ENCODE peak calls at places on chromosomes 5 and 9, in seven cellular contexts. D is heart left ventricle; O is naive thymus-derived CD4-positive, alpha-beta T cell; S is testis; B is GM23248; V is adrenal gland; G is CD8-positive, alpha-beta T cell. W is an unnamed sample.

GRCh38 chr5:118009761-118010297 is 978.5 kb downstream of the DTWD2 start:
- DNase-seq in S (no peak), V (no peak), B (no peak), D (no peak), O (no peak), G (no peak), W (no peak)

GRCh38 chr5:68176802-68177479 is 38.6 kb upstream of the PIK3R1 start:
- DNase-seq in G (no peak), S (no peak), O (no peak), B (no peak), V (no peak), D (no peak), W (no peak)

GRCh38 chr5:55226027-55226933 is 835 bp downstream of the MCIDAS start:
- DNase-seq in O (no peak), B (peak; percentile 67), G (no peak), V (peak; percentile 44), D (no peak), S (peak; percentile 83), W (peak; percentile 24)

GRCh38 chr9:69857131-69857530 is 36.5 kb downstream of the CFAP95 start:
- DNase-seq in G (no peak), B (peak; percentile 92), V (no peak), O (no peak), S (no peak), D (no peak), W (no peak)

GRCh38 chr5:158430166-158430828 is 571.4 kb upstream of the CLINT1 start:
- DNase-seq in D (no peak), V (no peak), S (no peak), G (no peak), O (no peak), B (peak; percentile 45), W (no peak)

GRCh38 chr5:54254482-54255198 is 55.7 kb downstream of the ARL15 start:
- DNase-seq in G (no peak), S (no peak), B (peak; percentile 42), O (no peak), V (peak; percentile 29), D (peak; percentile 31), W (peak; percentile 21)

GRCh38 chr5:15510092-15510491 is 10.1 kb downstream of the FBXL7 start:
- DNase-seq in D (no peak), G (no peak), S (no peak), V (no peak), O (no peak), B (peak; percentile 71), W (no peak)

GRCh38 chr5:172733179-172733973 is 37.6 kb downstream of the DUSP1 start:
- DNase-seq in B (peak; percentile 99), O (no peak), S (peak; percentile 86), D (peak; percentile 88), V (peak; percentile 59), G (no peak), W (peak; percentile 95)

DNA sequence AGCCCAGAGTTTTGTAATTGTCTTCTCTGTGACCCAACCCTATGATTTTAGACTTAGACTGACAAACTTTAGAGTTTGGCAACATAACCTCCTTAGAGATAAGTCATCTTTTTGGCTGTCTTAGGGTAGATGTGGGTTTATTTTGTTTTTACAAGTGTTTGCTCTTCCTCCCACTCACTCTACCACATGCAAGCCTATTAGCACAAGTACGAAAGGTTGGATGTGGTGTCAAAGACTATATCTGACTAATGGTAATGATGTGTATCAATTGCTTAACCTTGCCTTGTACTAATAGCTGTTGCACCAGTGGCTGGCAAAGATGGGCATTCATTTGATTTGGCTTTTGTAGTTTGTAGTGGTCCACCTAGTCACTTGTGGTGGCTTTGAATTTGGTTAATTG is 46.5 kb downstream of the SLC25A46 start:
- DNase-seq in V (no peak), D (no peak), B (peak; percentile 56), S (no peak), O (no peak), G (no peak), W (no peak)
- H3K27ac ChIP-seq in V (no peak overlapping the region), D (no peak overlapping the region), B (no peak overlapping the region), S (no peak overlapping the region), O (no peak overlapping the region), G (no peak overlapping the region), W (no peak overlapping the region)

DNA sequence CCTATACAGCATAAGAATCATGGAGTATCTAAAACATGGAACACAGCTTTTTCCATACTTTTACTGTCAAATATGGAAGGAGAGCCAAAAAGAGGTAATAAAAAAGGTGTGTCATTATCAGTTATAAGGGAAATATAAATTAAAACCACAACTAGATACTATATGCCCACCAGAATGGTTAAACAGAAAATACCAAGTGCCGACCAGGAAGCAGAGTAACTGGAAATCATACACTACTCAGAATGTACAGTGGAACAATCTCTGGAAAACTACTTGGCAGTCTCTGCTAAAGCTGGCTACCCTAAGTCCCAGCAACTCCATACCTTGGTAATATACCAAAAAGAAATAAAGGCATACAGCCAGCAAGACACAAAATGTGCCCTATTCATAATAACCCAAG is 2.4 kb downstream of the PAIP1 start:
- DNase-seq in V (no peak), S (no peak), G (no peak), B (no peak), D (no peak), O (no peak), W (no peak)
- H3K4me3 ChIP-seq in V (no peak overlapping the region), S (no peak overlapping the region), G (no peak overlapping the region), B (peak overlapping the region; percentile 84), D (peak overlapping the region; percentile 89), O (no peak overlapping the region), W (no peak overlapping the region)

DNA sequence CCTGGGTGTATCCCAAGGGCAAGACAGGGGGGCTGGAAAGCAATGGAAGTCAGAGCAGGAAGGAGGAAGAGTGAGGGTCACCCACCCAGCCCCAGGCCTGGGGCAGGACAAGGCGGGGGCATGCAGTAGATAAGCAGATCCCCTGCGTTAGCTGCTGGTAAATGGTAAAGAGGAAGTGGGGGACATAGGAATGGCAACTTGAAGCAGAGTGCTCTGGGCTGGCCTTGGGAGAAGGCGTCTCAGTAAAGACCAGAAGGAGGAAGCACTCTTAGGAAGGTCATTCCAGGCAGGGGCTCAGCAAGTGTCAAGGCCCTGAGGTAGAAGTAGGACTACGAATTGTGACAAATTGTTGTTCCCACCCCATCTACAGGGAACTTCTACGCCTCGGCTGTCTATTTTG is 15.1 kb downstream of the TCOF1 start:
- DNase-seq in D (no peak), V (no peak), B (no peak), G (no peak), O (no peak), S (no peak), W (no peak)
- H3K27ac ChIP-seq in D (no peak overlapping the region), V (no peak overlapping the region), B (no peak overlapping the region), G (no peak overlapping the region), O (no peak overlapping the region), S (no peak overlapping the region), W (no peak overlapping the region)

DNA sequence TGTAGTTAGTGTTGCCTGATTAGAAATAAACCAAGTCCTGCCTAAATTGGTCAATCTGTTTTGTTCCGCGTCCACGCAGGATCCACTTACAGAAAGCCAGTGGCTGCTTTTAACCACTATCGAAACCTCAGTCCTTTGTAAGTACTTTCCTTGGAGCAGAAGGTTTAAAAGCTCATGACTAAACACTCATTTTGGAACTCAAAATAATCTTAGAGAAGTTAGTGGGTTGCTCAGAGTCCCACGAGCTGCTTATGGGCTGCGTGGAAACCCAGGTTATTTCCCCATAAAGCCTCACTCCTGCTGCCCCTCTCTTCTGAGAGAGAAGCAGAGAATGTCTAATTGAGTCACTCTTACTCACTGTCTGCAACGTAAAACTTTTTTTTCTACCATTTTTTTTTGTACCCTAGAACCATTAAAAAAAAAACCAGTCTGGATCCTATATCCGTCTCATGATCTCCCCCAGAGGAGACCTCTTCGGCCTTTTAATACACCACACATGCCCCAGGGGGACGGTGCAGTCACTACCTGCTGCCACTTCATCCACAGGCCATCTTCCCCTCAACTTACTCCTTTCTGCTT is 7.5 kb downstream of the BASP1 start:
- DNase-seq in O (no peak), G (no peak), V (no peak), B (peak; percentile 76), S (no peak), D (no peak), W (no peak)
- H3K4me3 ChIP-seq in O (no peak overlapping the region), G (no peak overlapping the region), V (no peak overlapping the region), B (peak overlapping the region; percentile 26), S (no peak overlapping the region), D (no peak overlapping the region), W (no peak overlapping the region)

DNA sequence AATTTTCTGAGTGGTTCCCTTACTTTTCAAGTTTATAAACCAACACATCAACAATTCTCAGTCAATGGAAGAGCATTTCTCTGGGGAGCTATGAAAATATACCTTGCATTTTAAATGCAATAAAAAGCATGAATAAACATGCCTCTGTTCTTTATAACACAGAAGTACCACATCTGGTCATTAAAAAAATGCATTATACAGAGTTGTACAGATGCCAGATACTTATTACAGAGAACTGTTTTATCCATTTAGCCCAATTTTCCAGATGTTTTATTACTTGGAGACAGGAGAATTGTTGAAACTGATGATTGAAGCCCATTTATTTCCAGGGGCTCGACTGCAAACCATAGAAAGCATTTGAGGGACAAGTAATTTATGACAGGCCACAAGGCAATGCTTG is 19.2 kb upstream of the HEXB start:
- DNase-seq in O (no peak), B (no peak), G (no peak), V (no peak), S (no peak), D (no peak), W (no peak)
- H3K27ac ChIP-seq in O (no peak overlapping the region), B (no peak overlapping the region), G (no peak overlapping the region), V (no peak overlapping the region), S (no peak overlapping the region), D (no peak overlapping the region), W (no peak overlapping the region)

GRCh38 chr5:179268399-179268952 is 76.8 kb downstream of the ADAMTS2 start:
- DNase-seq in D (no peak), S (peak; percentile 54), V (peak; percentile 1), B (no peak), G (no peak), O (no peak), W (peak; percentile 57)

GRCh38 chr5:179267671-179268071 is 77.6 kb downstream of the ADAMTS2 start:
- DNase-seq in D (no peak), S (no peak), G (no peak), B (peak; percentile 71), V (peak; percentile 1), O (no peak), W (peak; percentile 77)

GRCh38 chr5:179266291-179267070 is 78.8 kb downstream of the ADAMTS2 start:
- DNase-seq in G (no peak), V (no peak), D (no peak), O (no peak), B (peak; percentile 80), S (peak; percentile 79), W (peak; percentile 64)

GRCh38 chr5:179265529-179266290 is 79.6 kb downstream of the ADAMTS2 start:
- DNase-seq in B (peak; percentile 100), D (peak; percentile 88), G (no peak), V (peak; percentile 68), O (no peak), S (peak; percentile 92), W (peak; percentile 95)

GRCh38 chr5:179267071-179267670 is 78.1 kb downstream of the ADAMTS2 start:
- DNase-seq in S (peak; percentile 80), B (peak; percentile 72), V (no peak), O (no peak), G (no peak), D (no peak), W (peak; percentile 79)
- H3K4me3 ChIP-seq in S (no peak overlapping the region), B (peak overlapping the region; percentile 25), V (no peak overlapping the region), O (no peak overlapping the region), G (no peak overlapping the region), D (no peak overlapping the region), W (no peak overlapping the region)

GRCh38 chr5:1182633-1183423 is 18.6 kb upstream of the SLC6A19 start:
- DNase-seq in D (no peak), S (peak; percentile 84), O (no peak), B (no peak), V (no peak), G (no peak), W (peak; percentile 33)
- H3K27ac ChIP-seq in D (no peak overlapping the region), S (peak overlapping the region; percentile 55), O (no peak overlapping the region), B (no peak overlapping the region), V (no peak overlapping the region), G (no peak overlapping the region), W (no peak overlapping the region)

W was measured in right cardiac atrium.